ENCODE peak calls at places on chromosomes 5 and 9, in six cellular contexts. A is epithelial cell of esophagus, E is tibial artery, D is natural killer cell, R is HFFc6, I is stomach. B is an unnamed sample.

GRCh38 chr9:137281345-137282116 is 4.0 kb downstream of the TOR4A start:
- DNase-seq in A (no peak), E (no peak), D (no peak), R (no peak), I (no peak), B (no peak)

GRCh38 chr9:121398374-121398773 is 28.3 kb upstream of the STOM start:
- DNase-seq in A (peak; percentile 100), E (no peak), D (no peak), R (peak; percentile 99), I (no peak), B (no peak)

GRCh38 chr5:4831325-4831724 is 308.8 kb upstream of the ADAMTS16 start:
- DNase-seq in A (no peak), E (no peak), D (no peak), R (no peak), I (no peak), B (no peak)

GRCh38 chr5:107598958-107599357 is 71.8 kb downstream of the EFNA5 start:
- DNase-seq in A (no peak), E (no peak), D (no peak), R (no peak), I (no peak), B (no peak)

GRCh38 chr9:81819859-81820546 is 108.2 kb upstream of the SPATA31D4 start:
- DNase-seq in A (no peak), E (no peak), D (no peak), R (peak; percentile 38), I (no peak), B (no peak)

GRCh38 chr9:10050016-10050415 is 562.8 kb downstream of the PTPRD start:
- DNase-seq in A (peak; percentile 74), E (no peak), D (no peak), R (peak; percentile 39), I (no peak), B (no peak)

GRCh38 chr5:109396965-109397364 is 12.8 kb downstream of the PJA2 start:
- DNase-seq in A (no peak), E (no peak), D (no peak), R (no peak), I (no peak), B (no peak)

GRCh38 chr9:94806307-94806893 is 79.9 kb downstream of the AOPEP start:
- DNase-seq in A (peak; percentile 75), E (no peak), D (no peak), R (peak; percentile 26), I (no peak), B (no peak)

GRCh38 chr5:107997338-107997979 is 326.7 kb upstream of the EFNA5 start:
- DNase-seq in A (peak; percentile 3), E (no peak), D (no peak), R (no peak), I (no peak), B (no peak)

GRCh38 chr9:81082251-81082650 is 607.1 kb downstream of the TLE1 start:
- DNase-seq in A (no peak), E (no peak), D (no peak), R (no peak), I (no peak), B (no peak)

GRCh38 chr9:8419871-8420270 is 620.3 kb upstream of the DMAC1 start:
- DNase-seq in A (no peak), E (no peak), D (no peak), R (no peak), I (no peak), B (no peak)

GRCh38 chr9:126236273-126236672 is 90.4 kb upstream of the MVB12B start:
- DNase-seq in A (no peak), E (peak; percentile 45), D (no peak), R (no peak), I (no peak), B (no peak)

GRCh38 chr5:167688731-167689130 is 602.7 kb upstream of the WWC1 start:
- DNase-seq in A (peak; percentile 46), E (no peak), D (no peak), R (no peak), I (no peak), B (no peak)

GRCh38 chr9:87184956-87185642 is 237.8 kb upstream of the GAS1 start:
- DNase-seq in A (no peak), E (no peak), D (no peak), R (peak; percentile 18), I (no peak), B (no peak)

GRCh38 chr5:148849461-148849860 is 23.1 kb downstream of the ADRB2 start:
- DNase-seq in A (peak; percentile 25), E (no peak), D (peak; percentile 54), R (no peak), I (no peak), B (no peak)

GRCh38 chr9:70485273-70485858 is 70.9 kb upstream of the KLF9 start:
- DNase-seq in A (no peak), E (no peak), D (no peak), R (no peak), I (no peak), B (no peak)

GRCh38 chr9:14096182-14096922 is 217.6 kb downstream of the NFIB start:
- DNase-seq in A (peak; percentile 63), E (no peak), D (no peak), R (no peak), I (peak; percentile 45), B (no peak)

GRCh38 chr9:117927354-117927753 is 223.2 kb downstream of the TLR4 start:
- DNase-seq in A (peak; percentile 16), E (no peak), D (no peak), R (no peak), I (no peak), B (no peak)

GRCh38 chr5:1557114-1557873 is 33.5 kb upstream of the LPCAT1 start:
- DNase-seq in A (no peak), E (peak; percentile 45), D (no peak), R (no peak), I (no peak), B (no peak)

GRCh38 chr9:114852050-114852594 is 46.3 kb upstream of the TNFSF15 start:
- DNase-seq in A (peak; percentile 30), E (no peak), D (no peak), R (no peak), I (peak; percentile 45), B (no peak)

GRCh38 chr5:123035950-123036390 is 555 bp downstream of the PPIC start:
- DNase-seq in A (peak; percentile 59), E (peak; percentile 83), D (no peak), R (peak; percentile 18), I (peak; percentile 63), B (peak; percentile 18)

GRCh38 chr5:134438641-134439621 is 27.2 kb upstream of the CDKN2AIPNL start:
- DNase-seq in A (peak; percentile 99), E (peak; percentile 83), D (no peak), R (peak; percentile 92), I (peak; percentile 38), B (no peak)

GRCh38 chr9:14515564-14516198 is 177.6 kb downstream of the ZDHHC21 start:
- DNase-seq in A (no peak), E (no peak), D (no peak), R (no peak), I (no peak), B (no peak)

GRCh38 chr9:74140141-74140540 is 357.0 kb upstream of the RORB start:
- DNase-seq in A (no peak), E (no peak), D (no peak), R (no peak), I (no peak), B (no peak)

GRCh38 chr9:128713941-128714573 is 9.9 kb downstream of the ZDHHC12 start:
- DNase-seq in A (no peak), E (peak; percentile 48), D (no peak), R (no peak), I (no peak), B (no peak)

DNA sequence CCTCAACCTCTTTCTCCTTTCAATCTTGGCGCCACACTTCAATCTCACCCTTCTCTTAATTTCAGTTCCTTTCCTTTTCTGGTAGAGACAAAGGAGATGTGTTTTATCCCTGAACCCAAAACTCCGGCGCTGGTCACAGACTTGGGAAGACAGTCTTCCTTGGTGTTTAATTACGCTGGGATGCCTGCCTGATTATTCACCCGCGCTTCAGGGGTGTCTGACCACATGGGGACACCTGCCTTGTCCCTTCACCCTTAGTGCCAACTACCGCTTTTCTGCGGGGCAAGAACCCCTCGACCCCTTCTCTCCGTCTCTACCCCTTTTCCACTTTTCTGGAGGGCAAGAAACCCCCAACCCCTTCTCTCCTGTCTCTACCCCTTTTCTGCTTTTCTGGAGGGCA is 261.1 kb downstream of the SMARCA2 start:
- DNase-seq in A (no peak), E (no peak), D (no peak), R (no peak), I (no peak), B (no peak)
- TF ChIP-seq CTCF in A (no peak), E (no peak), D (no peak), R (no peak), I (no peak), B (no peak)

DNA sequence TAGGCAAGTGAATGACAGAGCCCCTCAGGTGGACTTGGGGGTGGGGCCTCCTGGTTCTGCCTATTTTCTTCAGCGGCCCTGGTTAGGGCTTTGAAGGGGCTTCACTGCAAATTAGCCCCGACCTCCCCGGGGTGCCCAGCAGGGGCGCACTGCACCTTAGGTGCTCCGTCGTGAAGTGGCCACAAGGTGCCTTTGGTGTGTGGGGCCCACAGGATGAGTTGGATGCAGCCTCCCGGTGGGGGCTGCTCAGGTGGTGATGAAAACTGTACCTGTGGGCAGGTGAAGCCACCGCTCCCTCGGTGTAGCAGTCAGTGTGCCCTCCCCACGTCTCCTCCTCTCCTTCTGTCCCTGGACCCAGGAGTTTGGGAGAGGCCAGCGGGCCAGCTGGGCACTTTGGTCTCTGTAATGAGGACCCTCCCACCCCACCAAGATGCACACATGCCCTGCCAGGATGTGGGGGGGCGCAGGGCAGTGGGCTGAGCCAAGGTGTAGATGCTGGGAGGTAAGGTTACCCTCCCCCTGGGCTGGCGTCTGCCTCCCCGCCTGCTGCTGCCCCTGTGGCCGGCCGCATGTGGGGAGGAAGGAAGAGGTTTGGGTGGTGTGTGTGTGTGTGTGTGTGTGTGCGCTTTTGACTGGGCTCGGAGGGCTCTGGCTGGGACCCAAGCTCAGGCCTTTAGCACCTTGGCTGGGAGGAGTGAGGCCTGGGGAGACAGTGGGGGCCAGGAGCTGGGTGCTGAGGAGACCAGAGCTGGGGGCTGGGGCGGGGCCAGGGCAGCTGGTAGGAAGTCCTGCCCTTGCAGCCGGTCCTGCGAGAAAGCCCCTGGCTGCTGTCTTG is 55.6 kb downstream of the RXRA start:
- DNase-seq in A (no peak), E (no peak), D (peak; percentile 69), R (no peak), I (no peak), B (no peak)
- TF ChIP-seq CTCF in A (peak; percentile 16), E (no peak), D (peak; percentile 78), R (peak; percentile 42), I (no peak), B (no peak)

DNA sequence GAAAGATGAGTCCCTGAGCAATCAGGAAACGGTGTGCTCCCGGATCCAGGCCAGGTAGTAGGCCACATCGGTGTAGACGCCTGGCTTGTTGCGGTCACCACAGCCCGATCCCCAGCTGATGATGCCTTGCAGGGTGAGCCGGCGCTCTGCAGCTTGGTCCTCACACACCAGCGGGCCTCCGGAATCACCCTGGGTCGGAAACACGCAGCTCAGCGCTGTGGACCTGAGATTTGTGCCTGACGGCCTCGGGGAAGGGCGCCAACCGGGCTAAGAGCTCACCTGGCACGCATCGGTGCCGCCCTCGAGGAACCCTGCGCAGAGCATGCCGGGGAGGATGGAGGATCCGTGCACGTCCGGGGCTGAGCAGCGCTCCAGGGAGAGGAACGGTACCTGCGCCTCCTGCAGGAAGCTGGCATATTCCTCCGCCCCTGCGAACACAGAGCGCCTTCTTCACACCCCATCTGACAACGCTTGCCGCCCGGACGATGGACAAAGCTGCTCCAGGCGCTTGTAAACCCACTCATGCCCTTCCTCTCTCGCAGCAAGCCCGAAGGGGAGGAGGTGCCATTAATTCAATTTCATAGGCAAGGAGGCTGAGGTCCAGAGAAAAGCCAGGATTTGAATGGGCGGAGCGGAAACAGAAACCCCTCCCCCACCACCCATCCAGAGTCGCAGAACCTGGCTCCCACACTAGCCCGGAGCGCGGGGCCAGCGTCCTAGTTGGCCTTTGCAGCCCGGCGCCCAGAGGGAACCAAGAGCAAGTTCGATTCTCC is 2.0 kb upstream of the PFN3 start:
- DNase-seq in A (peak; percentile 91), E (no peak), D (no peak), R (peak; percentile 40), I (peak; percentile 82), B (peak; percentile 38)
- TF ChIP-seq CTCF in A (peak; percentile 74), E (no peak), D (no peak), R (peak; percentile 71), I (no peak), B (no peak)

GRCh38 chr5:125829349-125829748 is 593.9 kb upstream of the GRAMD2B start:
- DNase-seq in A (no peak), E (no peak), D (no peak), R (no peak), I (no peak), B (peak; percentile 31)
- TF ChIP-seq CTCF in A (no peak), E (no peak), D (no peak), R (no peak), I (no peak), B (no peak)

B was measured in activated B cell treated with CpG ODN at 0.5 μM for 24 hours.